ENCODE peak calls at places on chromosomes 13 and 19, in five cellular contexts. One of them, this sample, is unnamed.

GRCh38 chr13:55948175-55948574 is 1192.5 kb upstream of the PRR20A start:
- DNase-seq in mesenchymal stem cell: no peak
- DNase-seq in H1: no peak
- DNase-seq in trophoblast cell: no peak
- DNase-seq in H9: no peak
- DNase-seq in this sample: no peak

GRCh38 chr13:41613984-41614581 is 156.7 kb downstream of the RGCC start:
- DNase-seq in H9: no peak
- DNase-seq in mesenchymal stem cell: peak
- DNase-seq in trophoblast cell: peak
- DNase-seq in H1: no peak
- DNase-seq in this sample: peak

GRCh38 chr19:9865732-9866627 is 30.9 kb downstream of the PIN1 start:
- DNase-seq in trophoblast cell: no peak
- DNase-seq in mesenchymal stem cell: no peak
- DNase-seq in H1: no peak
- DNase-seq in H9: no peak
- DNase-seq in this sample: no peak

GRCh38 chr13:68176486-68176885 is 946.4 kb upstream of the PCDH9 start:
- DNase-seq in H9: no peak
- DNase-seq in H1: no peak
- DNase-seq in mesenchymal stem cell: peak
- DNase-seq in trophoblast cell: no peak
- DNase-seq in this sample: no peak

GRCh38 chr13:114115796-114116195 is 16.6 kb downstream of the RASA3 start:
- DNase-seq in H9: no peak
- DNase-seq in mesenchymal stem cell: no peak
- DNase-seq in trophoblast cell: no peak
- DNase-seq in H1: no peak
- DNase-seq in this sample: no peak

GRCh38 chr19:39937094-39937493 is 2.7 kb upstream of the FCGBP start:
- DNase-seq in trophoblast cell: no peak
- DNase-seq in H1: no peak
- DNase-seq in mesenchymal stem cell: no peak
- DNase-seq in H9: no peak
- DNase-seq in this sample: no peak

GRCh38 chr19:16518483-16519229 is 22.5 kb downstream of the C19orf44 start:
- DNase-seq in H1: no peak
- DNase-seq in H9: no peak
- DNase-seq in trophoblast cell: no peak
- DNase-seq in mesenchymal stem cell: no peak
- DNase-seq in this sample: no peak

GRCh38 chr19:53621885-53622710 is 9.7 kb upstream of the DPRX start:
- DNase-seq in trophoblast cell: peak
- DNase-seq in H9: no peak
- DNase-seq in H1: no peak
- DNase-seq in mesenchymal stem cell: no peak
- DNase-seq in this sample: no peak

GRCh38 chr13:20142019-20142926 is 18.6 kb downstream of the GJA3 start:
- DNase-seq in mesenchymal stem cell: no peak
- DNase-seq in H9: peak
- DNase-seq in H1: no peak
- DNase-seq in trophoblast cell: no peak
- DNase-seq in this sample: no peak

GRCh38 chr19:36051637-36052036 is 2.4 kb downstream of the THAP8 start:
- DNase-seq in mesenchymal stem cell: no peak
- DNase-seq in H9: peak
- DNase-seq in trophoblast cell: no peak
- DNase-seq in H1: no peak
- DNase-seq in this sample: no peak

GRCh38 chr13:49503951-49504350 is 8.2 kb downstream of the PHF11 start:
- DNase-seq in trophoblast cell: peak
- DNase-seq in H1: no peak
- DNase-seq in mesenchymal stem cell: no peak
- DNase-seq in H9: no peak
- DNase-seq in this sample: no peak

GRCh38 chr13:99996177-99996705 is 14.7 kb downstream of the ZIC2 start:
- DNase-seq in H1: no peak
- DNase-seq in H9: no peak
- DNase-seq in trophoblast cell: no peak
- DNase-seq in mesenchymal stem cell: peak
- DNase-seq in this sample: peak

GRCh38 chr13:75633285-75633684 is 2.8 kb upstream of the LMO7 start:
- DNase-seq in H9: no peak
- DNase-seq in H1: no peak
- DNase-seq in trophoblast cell: no peak
- DNase-seq in mesenchymal stem cell: peak
- DNase-seq in this sample: no peak

GRCh38 chr13:99371956-99372355 is 64.8 kb upstream of the GPR183 start:
- DNase-seq in H1: no peak
- DNase-seq in mesenchymal stem cell: no peak
- DNase-seq in H9: no peak
- DNase-seq in trophoblast cell: no peak
- DNase-seq in this sample: no peak

GRCh38 chr19:40398417-40399056 is 8.6 kb upstream of the HIPK4 start:
- DNase-seq in H1: no peak
- DNase-seq in trophoblast cell: peak
- DNase-seq in mesenchymal stem cell: no peak
- DNase-seq in H9: peak
- DNase-seq in this sample: peak

GRCh38 chr13:37023871-37024270 is 23.3 kb downstream of the EXOSC8 start:
- DNase-seq in H1: no peak
- DNase-seq in H9: no peak
- DNase-seq in trophoblast cell: peak
- DNase-seq in mesenchymal stem cell: peak
- DNase-seq in this sample: no peak

GRCh38 chr13:27968316-27969072 is 621 bp downstream of the CDX2 start:
- DNase-seq in mesenchymal stem cell: peak
- DNase-seq in H9: peak
- DNase-seq in H1: no peak
- DNase-seq in trophoblast cell: peak
- DNase-seq in this sample: no peak

GRCh38 chr19:54882758-54883157 is 8.7 kb downstream of the FCAR start:
- DNase-seq in mesenchymal stem cell: no peak
- DNase-seq in H9: no peak
- DNase-seq in H1: no peak
- DNase-seq in trophoblast cell: peak
- DNase-seq in this sample: no peak

GRCh38 chr13:26061947-26062346 is 10.1 kb upstream of the SHISA2 start:
- DNase-seq in H1: no peak
- DNase-seq in trophoblast cell: no peak
- DNase-seq in mesenchymal stem cell: peak
- DNase-seq in H9: no peak
- DNase-seq in this sample: no peak

GRCh38 chr13:54018485-54018884 is 989.9 kb downstream of the OLFM4 start:
- DNase-seq in trophoblast cell: no peak
- DNase-seq in mesenchymal stem cell: no peak
- DNase-seq in H9: no peak
- DNase-seq in H1: no peak
- DNase-seq in this sample: no peak

GRCh38 chr19:40503300-40503699 is 36.5 kb downstream of the SPTBN4 start:
- DNase-seq in H1: no peak
- DNase-seq in trophoblast cell: no peak
- DNase-seq in H9: peak
- DNase-seq in mesenchymal stem cell: no peak
- DNase-seq in this sample: no peak

GRCh38 chr19:7705387-7706187 is 3.7 kb upstream of the FCER2 start:
- DNase-seq in H1: no peak
- DNase-seq in mesenchymal stem cell: no peak
- DNase-seq in trophoblast cell: peak
- DNase-seq in H9: no peak
- DNase-seq in this sample: no peak

GRCh38 chr19:17125728-17126677 is 50.4 kb downstream of the MYO9B start:
- DNase-seq in H1: no peak
- DNase-seq in mesenchymal stem cell: peak
- DNase-seq in trophoblast cell: peak
- DNase-seq in H9: no peak
- DNase-seq in this sample: no peak

GRCh38 chr19:49862411-49863253 is 4.7 kb downstream of the PNKP start:
- DNase-seq in trophoblast cell: no peak
- DNase-seq in mesenchymal stem cell: peak
- DNase-seq in H1: peak
- DNase-seq in H9: peak
- DNase-seq in this sample: no peak

GRCh38 chr13:106110241-106110855 is 425.1 kb downstream of the EFNB2 start:
- DNase-seq in mesenchymal stem cell: no peak
- DNase-seq in H1: no peak
- DNase-seq in trophoblast cell: peak
- DNase-seq in H9: no peak
- DNase-seq in this sample: no peak
- H2BK12ac ChIP-seq in mesenchymal stem cell: no peak
- H2BK12ac ChIP-seq in H1: no peak
- H2BK12ac ChIP-seq in trophoblast cell: no peak
- H2BK12ac ChIP-seq in H9: no peak
- H2BK12ac ChIP-seq in this sample: no peak

GRCh38 chr13:50581586-50582196 is 261.8 kb downstream of the DLEU7 start:
- DNase-seq in trophoblast cell: no peak
- DNase-seq in H9: no peak
- DNase-seq in H1: no peak
- DNase-seq in mesenchymal stem cell: no peak
- DNase-seq in this sample: no peak
- H3K23ac ChIP-seq in trophoblast cell: no peak
- H3K23ac ChIP-seq in H9: no peak
- H3K23ac ChIP-seq in H1: no peak
- H3K23ac ChIP-seq in mesenchymal stem cell: no peak
- H3K23ac ChIP-seq in this sample: no peak

GRCh38 chr19:42281175-42282035 is 12.4 kb downstream of the CIC start:
- DNase-seq in H9: peak
- DNase-seq in trophoblast cell: no peak
- DNase-seq in mesenchymal stem cell: peak
- DNase-seq in H1: no peak
- DNase-seq in this sample: peak
- H2AK5ac ChIP-seq in H9: no peak
- H2AK5ac ChIP-seq in trophoblast cell: peak
- H2AK5ac ChIP-seq in mesenchymal stem cell: peak
- H2AK5ac ChIP-seq in H1: no peak
- H2AK5ac ChIP-seq in this sample: peak

DNA sequence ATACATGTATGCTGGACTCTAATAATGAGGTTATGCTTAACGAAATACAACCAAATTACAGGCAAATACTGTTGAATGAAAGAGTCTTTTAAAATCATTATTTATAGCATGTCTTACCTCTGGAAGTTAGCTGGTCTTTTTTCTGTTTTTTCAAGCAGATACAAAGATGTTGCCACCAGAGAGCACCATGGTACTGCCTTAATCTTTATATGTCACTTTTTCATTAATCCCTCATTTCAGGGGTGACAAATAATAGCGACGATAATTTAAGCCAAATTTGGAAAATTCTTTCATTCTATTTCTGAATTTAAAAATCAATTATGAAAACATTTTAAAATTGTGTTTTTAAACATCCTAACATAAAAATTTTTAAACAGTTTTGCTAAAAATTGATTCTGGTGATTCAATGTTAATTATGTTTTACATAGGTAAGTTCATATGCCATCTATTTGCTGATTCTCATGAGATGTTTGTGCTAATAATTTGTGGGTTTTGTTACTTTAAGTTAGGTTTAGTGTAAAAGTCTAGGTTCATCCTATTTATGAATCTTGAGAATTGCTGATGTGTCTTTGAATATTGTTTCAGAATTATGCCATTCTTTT is 379.3 kb upstream of the SGCG start:
- DNase-seq in mesenchymal stem cell: peak
- DNase-seq in H1: no peak
- DNase-seq in trophoblast cell: peak
- DNase-seq in H9: no peak
- DNase-seq in this sample: no peak
- H2BK12ac ChIP-seq in mesenchymal stem cell: no peak
- H2BK12ac ChIP-seq in H1: no peak
- H2BK12ac ChIP-seq in trophoblast cell: no peak
- H2BK12ac ChIP-seq in H9: no peak
- H2BK12ac ChIP-seq in this sample: no peak

DNA sequence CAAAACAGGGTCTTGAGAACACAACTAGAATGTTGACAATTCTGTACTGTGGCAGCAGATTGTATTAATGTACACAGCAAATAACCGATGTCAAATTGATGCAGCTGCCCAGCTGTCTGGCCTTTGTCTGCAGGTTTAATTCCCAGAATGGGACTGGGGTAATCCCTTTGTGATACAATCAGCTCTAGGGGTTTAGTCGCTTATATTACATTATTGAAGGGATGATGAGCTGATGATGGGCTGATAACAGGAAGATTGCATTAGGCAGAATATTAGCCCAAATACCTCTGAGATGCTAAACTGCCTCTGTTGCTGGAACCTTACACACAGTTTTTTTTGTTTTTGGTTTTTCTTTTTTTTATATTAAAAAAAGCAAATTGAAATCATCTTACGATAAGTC is 265.0 kb downstream of the RBM26 start:
- DNase-seq in trophoblast cell: no peak
- DNase-seq in H1: no peak
- DNase-seq in H9: no peak
- DNase-seq in mesenchymal stem cell: no peak
- DNase-seq in this sample: no peak
- H3K23ac ChIP-seq in trophoblast cell: no peak
- H3K23ac ChIP-seq in H1: no peak
- H3K23ac ChIP-seq in H9: no peak
- H3K23ac ChIP-seq in mesenchymal stem cell: no peak
- H3K23ac ChIP-seq in this sample: no peak

DNA sequence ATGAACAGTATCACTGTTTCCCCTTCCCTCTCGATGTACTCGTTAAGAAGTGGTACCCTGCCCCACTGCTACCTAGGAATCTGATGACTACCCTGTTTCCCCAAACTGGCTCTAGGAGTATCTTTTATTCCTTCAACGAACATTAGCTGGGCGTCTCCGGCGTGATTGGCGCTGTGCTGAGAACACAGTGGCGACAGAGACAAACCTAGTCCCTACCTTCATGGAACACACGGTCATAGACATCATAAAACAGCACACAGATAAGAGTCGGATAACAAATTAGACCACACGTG is 730 bp downstream of the SYMPK start:
- DNase-seq in H1: no peak
- DNase-seq in trophoblast cell: no peak
- DNase-seq in mesenchymal stem cell: no peak
- DNase-seq in H9: no peak
- DNase-seq in this sample: no peak
- H2AK5ac ChIP-seq in H1: peak
- H2AK5ac ChIP-seq in trophoblast cell: no peak
- H2AK5ac ChIP-seq in mesenchymal stem cell: no peak
- H2AK5ac ChIP-seq in H9: no peak
- H2AK5ac ChIP-seq in this sample: no peak

DNA sequence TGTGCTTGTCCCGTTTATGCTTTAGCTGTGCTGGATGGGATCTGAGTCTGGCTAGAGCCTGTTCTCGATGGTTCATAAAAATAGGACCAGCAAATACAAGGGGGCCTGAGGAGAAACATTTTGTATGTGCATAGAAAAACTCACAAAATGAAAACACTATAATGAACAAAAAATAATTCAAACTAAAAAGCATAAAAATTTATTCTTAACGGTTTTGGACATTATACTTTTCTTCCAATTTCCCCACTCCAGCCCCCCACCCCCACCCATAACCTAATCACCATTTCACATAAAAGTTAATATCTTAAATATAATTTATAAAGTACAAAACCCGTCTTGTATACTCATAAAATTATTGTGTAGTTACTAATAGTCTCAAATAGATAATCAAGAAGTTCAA is 93.7 kb downstream of the MYCBP2 start:
- DNase-seq in H9: no peak
- DNase-seq in trophoblast cell: no peak
- DNase-seq in mesenchymal stem cell: no peak
- DNase-seq in H1: no peak
- DNase-seq in this sample: no peak
- H2BK12ac ChIP-seq in H9: no peak
- H2BK12ac ChIP-seq in trophoblast cell: no peak
- H2BK12ac ChIP-seq in mesenchymal stem cell: no peak
- H2BK12ac ChIP-seq in H1: no peak
- H2BK12ac ChIP-seq in this sample: no peak

GRCh38 chr19:1159864-1160595 is 14.0 kb downstream of the SBNO2 start:
- DNase-seq in mesenchymal stem cell: no peak
- DNase-seq in trophoblast cell: no peak
- DNase-seq in H1: no peak
- DNase-seq in H9: no peak
- DNase-seq in this sample: no peak
- H3K23ac ChIP-seq in mesenchymal stem cell: no peak
- H3K23ac ChIP-seq in trophoblast cell: no peak
- H3K23ac ChIP-seq in H1: no peak
- H3K23ac ChIP-seq in H9: no peak
- H3K23ac ChIP-seq in this sample: peak

This sample was measured in neuronal stem cell.